ENCODE peak calls at places on chromosomes 4 and X, in eight cellular contexts. O, Q, N, V, L, P, R and G are unnamed samples.
A peak's percentile ranks its signal among the peaks of the same experiment; 100 is the strongest.

GRCh38 chr4:173171987-173172386 is 3.4 kb downstream of the GALNT7 start:
- DNase-seq in O (no peak), Q (no peak), N (no peak), V (no peak), L (no peak), P (no peak), R (no peak), G (no peak)

GRCh38 chr4:82523179-82523578 is 38.6 kb downstream of the TMEM150C start:
- DNase-seq in O (no peak), Q (no peak), N (no peak), V (no peak), L (no peak), P (no peak), R (no peak), G (no peak)

GRCh38 chr4:182752158-182752910 is 164.9 kb downstream of the DCTD start:
- DNase-seq in O (no peak), Q (no peak), N (peak; percentile 27), V (no peak), L (no peak), P (no peak), R (peak; percentile 55), G (peak; percentile 88)

GRCh38 chrX:103175944-103176753 is 38.8 kb upstream of the BEX4 start:
- DNase-seq in O (peak; percentile 7), Q (peak; percentile 26), N (no peak), V (peak; percentile 40), L (no peak), P (peak; percentile 66), R (peak; percentile 73), G (peak; percentile 63)

GRCh38 chr4:111562811-111563210 is 582.4 kb upstream of the FAM241A start:
- DNase-seq in O (no peak), Q (no peak), N (peak; percentile 41), V (no peak), L (no peak), P (no peak), R (peak; percentile 84), G (no peak)

GRCh38 chr4:186307916-186308315 is 41.9 kb downstream of the F11 start:
- DNase-seq in O (no peak), Q (no peak), N (no peak), V (no peak), L (no peak), P (no peak), R (no peak), G (no peak)

GRCh38 chrX:103774070-103774642 is 2.5 kb upstream of the PLP1 start:
- DNase-seq in O (no peak), Q (no peak), N (no peak), V (no peak), L (no peak), P (peak; percentile 71), R (peak; percentile 75), G (peak; percentile 67)

GRCh38 chr4:120291541-120291940 is 224.9 kb upstream of the MAD2L1 start:
- DNase-seq in O (no peak), Q (no peak), N (no peak), V (no peak), L (no peak), P (no peak), R (no peak), G (no peak)

GRCh38 chr4:3706565-3707422 is 59.4 kb upstream of the ADRA2C start:
- DNase-seq in O (no peak), Q (no peak), N (no peak), V (no peak), L (no peak), P (no peak), R (no peak), G (no peak)

GRCh38 chr4:24630937-24631336 is 46.6 kb upstream of the DHX15 start:
- DNase-seq in O (no peak), Q (no peak), N (no peak), V (no peak), L (no peak), P (no peak), R (no peak), G (peak; percentile 74)

GRCh38 chr4:76850010-76850441 is 47.9 kb downstream of the SOWAHB start:
- DNase-seq in O (no peak), Q (no peak), N (peak; percentile 75), V (no peak), L (no peak), P (no peak), R (peak; percentile 91), G (peak; percentile 60)

GRCh38 chr4:1500231-1500965 is 94.2 kb upstream of the NKX1-1 start:
- DNase-seq in O (no peak), Q (no peak), N (no peak), V (no peak), L (no peak), P (no peak), R (no peak), G (no peak)

GRCh38 chrX:71944369-71944768 is 33.7 kb downstream of the NHSL2 start:
- DNase-seq in O (no peak), Q (no peak), N (no peak), V (no peak), L (no peak), P (no peak), R (no peak), G (no peak)

GRCh38 chrX:38346150-38346549 is 6.3 kb upstream of the OTC start:
- DNase-seq in O (no peak), Q (no peak), N (no peak), V (no peak), L (no peak), P (no peak), R (no peak), G (no peak)

GRCh38 chrX:17027931-17028330 is 81.5 kb downstream of the REPS2 start:
- DNase-seq in O (no peak), Q (no peak), N (no peak), V (no peak), L (no peak), P (no peak), R (no peak), G (no peak)

GRCh38 chr4:52028970-52029369 is 8.8 kb upstream of the LRRC66 start:
- DNase-seq in O (no peak), Q (no peak), N (peak; percentile 17), V (no peak), L (no peak), P (no peak), R (peak; percentile 82), G (no peak)